ENCODE peak calls at places on chromosomes 12 and 14, in seven cellular contexts. One of them, this sample, is unnamed.
A peak's percentile ranks its signal among the peaks of the same experiment; 100 is the strongest.

GRCh38 chr14:36383674-36384421 is 63.4 kb upstream of the MBIP start:
- DNase-seq in Calu3: no peak
- DNase-seq in activated CD4-positive, alpha-beta T cell treated with anti-CD3 and anti-CD28 coated beads, Interleukin-2, amount 50 U/mL, for 48 hours: no peak
- DNase-seq in NCI-H2029 treated with DMSO at 0.1 percent for 48 hours: peak; percentile 81
- DNase-seq in mesenchymal stem cell: peak; percentile 13
- DNase-seq in esophagus squamous epithelium: no peak
- DNase-seq in HuH-7: no peak
- DNase-seq in this sample: no peak

GRCh38 chr12:12777056-12777455 is 8.4 kb upstream of the APOLD1 start:
- DNase-seq in activated CD4-positive, alpha-beta T cell treated with anti-CD3 and anti-CD28 coated beads, Interleukin-2, amount 50 U/mL, for 48 hours: no peak
- DNase-seq in NCI-H2029 treated with DMSO at 0.1 percent for 48 hours: no peak
- DNase-seq in HuH-7: no peak
- DNase-seq in Calu3: no peak
- DNase-seq in mesenchymal stem cell: peak; percentile 17
- DNase-seq in esophagus squamous epithelium: no peak
- DNase-seq in this sample: no peak

GRCh38 chr12:27305673-27306504 is 26.7 kb upstream of the BMAL2 start:
- DNase-seq in esophagus squamous epithelium: no peak
- DNase-seq in NCI-H2029 treated with DMSO at 0.1 percent for 48 hours: peak; percentile 28
- DNase-seq in Calu3: no peak
- DNase-seq in activated CD4-positive, alpha-beta T cell treated with anti-CD3 and anti-CD28 coated beads, Interleukin-2, amount 50 U/mL, for 48 hours: no peak
- DNase-seq in mesenchymal stem cell: peak; percentile 58
- DNase-seq in HuH-7: peak; percentile 13
- DNase-seq in this sample: no peak

GRCh38 chr12:28258998-28259397 is 68.7 kb downstream of the CCDC91 start:
- DNase-seq in Calu3: no peak
- DNase-seq in activated CD4-positive, alpha-beta T cell treated with anti-CD3 and anti-CD28 coated beads, Interleukin-2, amount 50 U/mL, for 48 hours: no peak
- DNase-seq in mesenchymal stem cell: no peak
- DNase-seq in esophagus squamous epithelium: no peak
- DNase-seq in HuH-7: no peak
- DNase-seq in NCI-H2029 treated with DMSO at 0.1 percent for 48 hours: no peak
- DNase-seq in this sample: no peak

GRCh38 chr14:85565862-85566296 is 35.9 kb downstream of the FLRT2 start:
- DNase-seq in mesenchymal stem cell: peak; percentile 89
- DNase-seq in activated CD4-positive, alpha-beta T cell treated with anti-CD3 and anti-CD28 coated beads, Interleukin-2, amount 50 U/mL, for 48 hours: no peak
- DNase-seq in Calu3: no peak
- DNase-seq in HuH-7: no peak
- DNase-seq in NCI-H2029 treated with DMSO at 0.1 percent for 48 hours: no peak
- DNase-seq in esophagus squamous epithelium: no peak
- DNase-seq in this sample: no peak

GRCh38 chr12:128276542-128276941 is 9.6 kb downstream of the TMEM132C start:
- DNase-seq in activated CD4-positive, alpha-beta T cell treated with anti-CD3 and anti-CD28 coated beads, Interleukin-2, amount 50 U/mL, for 48 hours: no peak
- DNase-seq in NCI-H2029 treated with DMSO at 0.1 percent for 48 hours: no peak
- DNase-seq in Calu3: no peak
- DNase-seq in esophagus squamous epithelium: no peak
- DNase-seq in mesenchymal stem cell: no peak
- DNase-seq in HuH-7: no peak
- DNase-seq in this sample: no peak

GRCh38 chr12:6542209-6543009 is 8.1 kb downstream of the GAPDH start:
- DNase-seq in activated CD4-positive, alpha-beta T cell treated with anti-CD3 and anti-CD28 coated beads, Interleukin-2, amount 50 U/mL, for 48 hours: no peak
- DNase-seq in NCI-H2029 treated with DMSO at 0.1 percent for 48 hours: no peak
- DNase-seq in mesenchymal stem cell: no peak
- DNase-seq in HuH-7: peak; percentile 82
- DNase-seq in Calu3: peak; percentile 37
- DNase-seq in esophagus squamous epithelium: no peak
- DNase-seq in this sample: peak; percentile 28

GRCh38 chr12:103924761-103925641 is 5.2 kb upstream of the HSP90B1 start:
- DNase-seq in activated CD4-positive, alpha-beta T cell treated with anti-CD3 and anti-CD28 coated beads, Interleukin-2, amount 50 U/mL, for 48 hours: peak; percentile 58
- DNase-seq in HuH-7: no peak
- DNase-seq in Calu3: no peak
- DNase-seq in esophagus squamous epithelium: no peak
- DNase-seq in NCI-H2029 treated with DMSO at 0.1 percent for 48 hours: peak; percentile 41
- DNase-seq in mesenchymal stem cell: peak; percentile 75
- DNase-seq in this sample: no peak

GRCh38 chr14:91231446-91231845 is 13.1 kb downstream of the GPR68 start:
- DNase-seq in HuH-7: no peak
- DNase-seq in Calu3: no peak
- DNase-seq in mesenchymal stem cell: peak; percentile 62
- DNase-seq in esophagus squamous epithelium: no peak
- DNase-seq in activated CD4-positive, alpha-beta T cell treated with anti-CD3 and anti-CD28 coated beads, Interleukin-2, amount 50 U/mL, for 48 hours: no peak
- DNase-seq in NCI-H2029 treated with DMSO at 0.1 percent for 48 hours: no peak
- DNase-seq in this sample: no peak

GRCh38 chr12:109448272-109448671 is 28.8 kb downstream of the KCTD10 start:
- DNase-seq in mesenchymal stem cell: no peak
- DNase-seq in HuH-7: no peak
- DNase-seq in NCI-H2029 treated with DMSO at 0.1 percent for 48 hours: no peak
- DNase-seq in activated CD4-positive, alpha-beta T cell treated with anti-CD3 and anti-CD28 coated beads, Interleukin-2, amount 50 U/mL, for 48 hours: no peak
- DNase-seq in Calu3: no peak
- DNase-seq in esophagus squamous epithelium: no peak
- DNase-seq in this sample: no peak

GRCh38 chr12:114425031-114425626 is 19.2 kb upstream of the TBX5 start:
- DNase-seq in Calu3: no peak
- DNase-seq in esophagus squamous epithelium: no peak
- DNase-seq in mesenchymal stem cell: no peak
- DNase-seq in HuH-7: no peak
- DNase-seq in NCI-H2029 treated with DMSO at 0.1 percent for 48 hours: peak; percentile 22
- DNase-seq in activated CD4-positive, alpha-beta T cell treated with anti-CD3 and anti-CD28 coated beads, Interleukin-2, amount 50 U/mL, for 48 hours: no peak
- DNase-seq in this sample: no peak

GRCh38 chr14:90695997-90696681 is 120.1 kb downstream of the TTC7B start:
- DNase-seq in NCI-H2029 treated with DMSO at 0.1 percent for 48 hours: no peak
- DNase-seq in Calu3: no peak
- DNase-seq in esophagus squamous epithelium: no peak
- DNase-seq in mesenchymal stem cell: no peak
- DNase-seq in activated CD4-positive, alpha-beta T cell treated with anti-CD3 and anti-CD28 coated beads, Interleukin-2, amount 50 U/mL, for 48 hours: no peak
- DNase-seq in HuH-7: no peak
- DNase-seq in this sample: no peak

GRCh38 chr12:22415342-22416309 is 81.1 kb upstream of the ST8SIA1 start:
- DNase-seq in Calu3: peak; percentile 8
- DNase-seq in NCI-H2029 treated with DMSO at 0.1 percent for 48 hours: no peak
- DNase-seq in mesenchymal stem cell: no peak
- DNase-seq in esophagus squamous epithelium: no peak
- DNase-seq in activated CD4-positive, alpha-beta T cell treated with anti-CD3 and anti-CD28 coated beads, Interleukin-2, amount 50 U/mL, for 48 hours: no peak
- DNase-seq in HuH-7: no peak
- DNase-seq in this sample: no peak

GRCh38 chr12:32107376-32108267 is 975 bp downstream of the BICD1 start:
- DNase-seq in activated CD4-positive, alpha-beta T cell treated with anti-CD3 and anti-CD28 coated beads, Interleukin-2, amount 50 U/mL, for 48 hours: peak; percentile 43
- DNase-seq in NCI-H2029 treated with DMSO at 0.1 percent for 48 hours: no peak
- DNase-seq in esophagus squamous epithelium: no peak
- DNase-seq in Calu3: peak; percentile 16
- DNase-seq in HuH-7: no peak
- DNase-seq in mesenchymal stem cell: peak; percentile 70
- DNase-seq in this sample: no peak

GRCh38 chr14:36068777-36069534 is 107.6 kb downstream of the PTCSC3 start:
- DNase-seq in NCI-H2029 treated with DMSO at 0.1 percent for 48 hours: no peak
- DNase-seq in esophagus squamous epithelium: no peak
- DNase-seq in mesenchymal stem cell: no peak
- DNase-seq in Calu3: peak; percentile 40
- DNase-seq in HuH-7: no peak
- DNase-seq in activated CD4-positive, alpha-beta T cell treated with anti-CD3 and anti-CD28 coated beads, Interleukin-2, amount 50 U/mL, for 48 hours: no peak
- DNase-seq in this sample: no peak

GRCh38 chr12:52415870-52416750 is 10.0 kb upstream of the KRT82 start:
- DNase-seq in HuH-7: no peak
- DNase-seq in esophagus squamous epithelium: no peak
- DNase-seq in mesenchymal stem cell: peak; percentile 81
- DNase-seq in Calu3: no peak
- DNase-seq in activated CD4-positive, alpha-beta T cell treated with anti-CD3 and anti-CD28 coated beads, Interleukin-2, amount 50 U/mL, for 48 hours: no peak
- DNase-seq in NCI-H2029 treated with DMSO at 0.1 percent for 48 hours: no peak
- DNase-seq in this sample: no peak

GRCh38 chr12:1365703-1366102 is 228.7 kb downstream of the FBXL14 start:
- DNase-seq in HuH-7: no peak
- DNase-seq in esophagus squamous epithelium: no peak
- DNase-seq in Calu3: no peak
- DNase-seq in activated CD4-positive, alpha-beta T cell treated with anti-CD3 and anti-CD28 coated beads, Interleukin-2, amount 50 U/mL, for 48 hours: no peak
- DNase-seq in NCI-H2029 treated with DMSO at 0.1 percent for 48 hours: no peak
- DNase-seq in mesenchymal stem cell: no peak
- DNase-seq in this sample: no peak

GRCh38 chr12:126212827-126213226 is 1147.6 kb downstream of the AACS start:
- DNase-seq in Calu3: no peak
- DNase-seq in esophagus squamous epithelium: no peak
- DNase-seq in HuH-7: no peak
- DNase-seq in activated CD4-positive, alpha-beta T cell treated with anti-CD3 and anti-CD28 coated beads, Interleukin-2, amount 50 U/mL, for 48 hours: no peak
- DNase-seq in NCI-H2029 treated with DMSO at 0.1 percent for 48 hours: no peak
- DNase-seq in mesenchymal stem cell: no peak
- DNase-seq in this sample: no peak

GRCh38 chr14:78674820-78675219 is 504.6 kb downstream of the NRXN3 start:
- DNase-seq in NCI-H2029 treated with DMSO at 0.1 percent for 48 hours: no peak
- DNase-seq in esophagus squamous epithelium: no peak
- DNase-seq in mesenchymal stem cell: no peak
- DNase-seq in HuH-7: no peak
- DNase-seq in Calu3: no peak
- DNase-seq in activated CD4-positive, alpha-beta T cell treated with anti-CD3 and anti-CD28 coated beads, Interleukin-2, amount 50 U/mL, for 48 hours: no peak
- DNase-seq in this sample: no peak

GRCh38 chr12:47080725-47081502 is 1.2 kb upstream of the AMIGO2 start:
- DNase-seq in HuH-7: peak; percentile 37
- DNase-seq in activated CD4-positive, alpha-beta T cell treated with anti-CD3 and anti-CD28 coated beads, Interleukin-2, amount 50 U/mL, for 48 hours: peak; percentile 66
- DNase-seq in mesenchymal stem cell: peak; percentile 79
- DNase-seq in NCI-H2029 treated with DMSO at 0.1 percent for 48 hours: peak; percentile 69
- DNase-seq in esophagus squamous epithelium: no peak
- DNase-seq in Calu3: peak; percentile 64
- DNase-seq in this sample: no peak

GRCh38 chr14:39488600-39488999 is 56.4 kb upstream of the FBXO33 start:
- DNase-seq in HuH-7: no peak
- DNase-seq in mesenchymal stem cell: peak; percentile 46
- DNase-seq in activated CD4-positive, alpha-beta T cell treated with anti-CD3 and anti-CD28 coated beads, Interleukin-2, amount 50 U/mL, for 48 hours: no peak
- DNase-seq in NCI-H2029 treated with DMSO at 0.1 percent for 48 hours: no peak
- DNase-seq in esophagus squamous epithelium: no peak
- DNase-seq in Calu3: no peak
- DNase-seq in this sample: peak; percentile 73

GRCh38 chr12:107917912-107918800 is 143.7 kb downstream of the ASCL4 start:
- DNase-seq in HuH-7: peak; percentile 47
- DNase-seq in mesenchymal stem cell: peak; percentile 3
- DNase-seq in Calu3: peak; percentile 36
- DNase-seq in activated CD4-positive, alpha-beta T cell treated with anti-CD3 and anti-CD28 coated beads, Interleukin-2, amount 50 U/mL, for 48 hours: no peak
- DNase-seq in esophagus squamous epithelium: no peak
- DNase-seq in NCI-H2029 treated with DMSO at 0.1 percent for 48 hours: peak; percentile 6
- DNase-seq in this sample: peak; percentile 80

GRCh38 chr14:83556746-83557460 is 1973.0 kb upstream of the FLRT2 start:
- DNase-seq in esophagus squamous epithelium: no peak
- DNase-seq in mesenchymal stem cell: peak; percentile 76
- DNase-seq in activated CD4-positive, alpha-beta T cell treated with anti-CD3 and anti-CD28 coated beads, Interleukin-2, amount 50 U/mL, for 48 hours: no peak
- DNase-seq in Calu3: no peak
- DNase-seq in HuH-7: no peak
- DNase-seq in NCI-H2029 treated with DMSO at 0.1 percent for 48 hours: no peak
- DNase-seq in this sample: no peak

GRCh38 chr14:99497341-99497740 is 16.1 kb downstream of the CCNK start:
- DNase-seq in mesenchymal stem cell: no peak
- DNase-seq in Calu3: no peak
- DNase-seq in esophagus squamous epithelium: no peak
- DNase-seq in HuH-7: no peak
- DNase-seq in activated CD4-positive, alpha-beta T cell treated with anti-CD3 and anti-CD28 coated beads, Interleukin-2, amount 50 U/mL, for 48 hours: no peak
- DNase-seq in NCI-H2029 treated with DMSO at 0.1 percent for 48 hours: no peak
- DNase-seq in this sample: no peak

GRCh38 chr12:112973016-112973711 is 5.2 kb upstream of the OAS2 start:
- DNase-seq in HuH-7: no peak
- DNase-seq in esophagus squamous epithelium: no peak
- DNase-seq in mesenchymal stem cell: no peak
- DNase-seq in NCI-H2029 treated with DMSO at 0.1 percent for 48 hours: no peak
- DNase-seq in activated CD4-positive, alpha-beta T cell treated with anti-CD3 and anti-CD28 coated beads, Interleukin-2, amount 50 U/mL, for 48 hours: no peak
- DNase-seq in Calu3: no peak
- DNase-seq in this sample: no peak

GRCh38 chr14:71165121-71165574 is 257.9 kb downstream of the PCNX1 start:
- DNase-seq in esophagus squamous epithelium: no peak
- DNase-seq in NCI-H2029 treated with DMSO at 0.1 percent for 48 hours: no peak
- DNase-seq in mesenchymal stem cell: peak; percentile 64
- DNase-seq in HuH-7: peak; percentile 59
- DNase-seq in Calu3: peak; percentile 45
- DNase-seq in activated CD4-positive, alpha-beta T cell treated with anti-CD3 and anti-CD28 coated beads, Interleukin-2, amount 50 U/mL, for 48 hours: no peak
- DNase-seq in this sample: no peak

GRCh38 chr12:48827026-48827425 is 8.7 kb downstream of the CACNB3 start:
- DNase-seq in NCI-H2029 treated with DMSO at 0.1 percent for 48 hours: no peak
- DNase-seq in Calu3: no peak
- DNase-seq in HuH-7: no peak
- DNase-seq in mesenchymal stem cell: no peak
- DNase-seq in esophagus squamous epithelium: no peak
- DNase-seq in activated CD4-positive, alpha-beta T cell treated with anti-CD3 and anti-CD28 coated beads, Interleukin-2, amount 50 U/mL, for 48 hours: no peak
- DNase-seq in this sample: no peak

GRCh38 chr14:55819610-55820304 is 239.8 kb downstream of the KTN1 start:
- DNase-seq in NCI-H2029 treated with DMSO at 0.1 percent for 48 hours: no peak
- DNase-seq in esophagus squamous epithelium: no peak
- DNase-seq in Calu3: peak; percentile 56
- DNase-seq in activated CD4-positive, alpha-beta T cell treated with anti-CD3 and anti-CD28 coated beads, Interleukin-2, amount 50 U/mL, for 48 hours: no peak
- DNase-seq in HuH-7: no peak
- DNase-seq in mesenchymal stem cell: peak; percentile 30
- DNase-seq in this sample: no peak

GRCh38 chr12:117093918-117094630 is 5.1 kb downstream of the TESC start:
- DNase-seq in esophagus squamous epithelium: no peak
- DNase-seq in mesenchymal stem cell: no peak
- DNase-seq in HuH-7: no peak
- DNase-seq in Calu3: no peak
- DNase-seq in activated CD4-positive, alpha-beta T cell treated with anti-CD3 and anti-CD28 coated beads, Interleukin-2, amount 50 U/mL, for 48 hours: no peak
- DNase-seq in NCI-H2029 treated with DMSO at 0.1 percent for 48 hours: no peak
- DNase-seq in this sample: no peak

GRCh38 chr12:128531153-128531552 is 264.2 kb downstream of the TMEM132C start:
- DNase-seq in esophagus squamous epithelium: no peak
- DNase-seq in HuH-7: no peak
- DNase-seq in Calu3: no peak
- DNase-seq in NCI-H2029 treated with DMSO at 0.1 percent for 48 hours: no peak
- DNase-seq in activated CD4-positive, alpha-beta T cell treated with anti-CD3 and anti-CD28 coated beads, Interleukin-2, amount 50 U/mL, for 48 hours: no peak
- DNase-seq in mesenchymal stem cell: no peak
- DNase-seq in this sample: no peak

GRCh38 chr14:95136631-95137030 is 20.7 kb downstream of the DICER1 start:
- DNase-seq in NCI-H2029 treated with DMSO at 0.1 percent for 48 hours: no peak
- DNase-seq in activated CD4-positive, alpha-beta T cell treated with anti-CD3 and anti-CD28 coated beads, Interleukin-2, amount 50 U/mL, for 48 hours: no peak
- DNase-seq in mesenchymal stem cell: peak; percentile 24
- DNase-seq in esophagus squamous epithelium: no peak
- DNase-seq in HuH-7: no peak
- DNase-seq in Calu3: no peak
- DNase-seq in this sample: no peak

GRCh38 chr14:40365305-40365704 is 933.1 kb upstream of the FBXO33 start:
- DNase-seq in Calu3: no peak
- DNase-seq in mesenchymal stem cell: no peak
- DNase-seq in esophagus squamous epithelium: no peak
- DNase-seq in NCI-H2029 treated with DMSO at 0.1 percent for 48 hours: no peak
- DNase-seq in activated CD4-positive, alpha-beta T cell treated with anti-CD3 and anti-CD28 coated beads, Interleukin-2, amount 50 U/mL, for 48 hours: no peak
- DNase-seq in HuH-7: no peak
- DNase-seq in this sample: no peak